ENCODE peak calls at places on chromosomes 6 and 20, in eight cellular contexts. G is suprapubic skin, F is AG09319, N is lower lobe of right lung, K is WTC11, Y is pancreas, R is astrocyte of the cerebellum, V is fibroblast of the aortic adventitia. Z is an unnamed sample.

GRCh38 chr6:26056583-26057350 is 30.5 kb upstream of the HFE start:
- DNase-seq in N (no peak), V (no peak), K (no peak), F (no peak), R (no peak), Y (no peak), G (peak; percentile 65), Z (no peak)

GRCh38 chr6:57255451-57256181 is 33.5 kb upstream of the RAB23 start:
- DNase-seq in Y (no peak), G (no peak), N (no peak), K (no peak), V (no peak), R (no peak), F (no peak), Z (no peak)

GRCh38 chr6:160534050-160534696 is 129.9 kb downstream of the LPA start:
- DNase-seq in R (peak; percentile 26), G (peak; percentile 69), N (peak; percentile 47), Y (peak; percentile 60), F (peak; percentile 14), K (peak; percentile 83), V (peak; percentile 53), Z (no peak)

GRCh38 chr6:154343473-154344308 is 12.9 kb downstream of the IPCEF1 start:
- DNase-seq in Y (peak; percentile 77), G (peak; percentile 74), R (peak; percentile 38), V (peak; percentile 36), K (peak; percentile 72), N (peak; percentile 76), F (no peak), Z (no peak)

GRCh38 chr20:1537731-1538058 is 19.8 kb downstream of the SIRPD start:
- DNase-seq in K (no peak), R (no peak), N (peak; percentile 79), F (no peak), Y (no peak), V (no peak), G (no peak), Z (no peak)

GRCh38 chr6:2795960-2796359 is 30.8 kb downstream of the WRNIP1 start:
- DNase-seq in R (no peak), K (no peak), G (no peak), F (no peak), N (no peak), Y (no peak), V (no peak), Z (no peak)

GRCh38 chr20:33733654-33734576 is 2.1 kb downstream of the ZNF341 start:
- DNase-seq in V (peak; percentile 81), G (no peak), Y (peak; percentile 35), N (no peak), K (peak; percentile 19), R (no peak), F (peak; percentile 44), Z (no peak)

GRCh38 chr6:30238178-30238795 is 25.1 kb upstream of the TRIM26 start:
- DNase-seq in F (no peak), K (peak; percentile 27), V (peak; percentile 40), N (no peak), Y (no peak), G (no peak), R (no peak), Z (no peak)

GRCh38 chr6:6781172-6781876 is 192.8 kb downstream of the LY86 start:
- DNase-seq in F (no peak), V (peak; percentile 74), R (peak; percentile 76), K (no peak), G (no peak), N (no peak), Y (peak; percentile 33), Z (no peak)

GRCh38 chr20:5844063-5844681 is 94.0 kb downstream of the SHLD1 start:
- DNase-seq in K (no peak), Y (no peak), N (no peak), R (no peak), G (no peak), F (no peak), V (no peak), Z (no peak)

GRCh38 chr6:121506761-121507754 is 71.6 kb downstream of the GJA1 start:
- DNase-seq in Y (no peak), R (no peak), V (peak; percentile 89), N (no peak), G (no peak), F (peak; percentile 47), K (no peak), Z (no peak)

GRCh38 chr20:8215516-8215915 is 83.5 kb downstream of the PLCB1 start:
- DNase-seq in K (no peak), Y (no peak), V (peak; percentile 54), F (no peak), N (no peak), G (no peak), R (peak; percentile 69), Z (no peak)

GRCh38 chr6:14549319-14549770 is 431.8 kb downstream of the CD83 start:
- DNase-seq in R (no peak), K (no peak), N (no peak), G (no peak), F (no peak), V (no peak), Y (no peak), Z (no peak)

GRCh38 chr6:85676086-85676729 is 33.5 kb upstream of the SYNCRIP start:
- DNase-seq in K (no peak), N (no peak), F (no peak), R (no peak), Y (no peak), V (peak; percentile 56), G (no peak), Z (no peak)

GRCh38 chr6:112330071-112330876 is 16.9 kb upstream of the RFPL4B start:
- DNase-seq in K (no peak), V (peak; percentile 59), G (no peak), F (no peak), Y (no peak), R (no peak), N (no peak), Z (no peak)

GRCh38 chr6:10904015-10904414 is 17.2 kb downstream of the SYCP2L start:
- DNase-seq in G (no peak), V (no peak), R (no peak), F (no peak), K (no peak), Y (no peak), N (no peak), Z (no peak)
- TF ChIP-seq CTCF in G (no peak), V (no peak), R (no peak), F (no peak), K (no peak), Y (no peak), N (no peak), Z (no peak)

DNA sequence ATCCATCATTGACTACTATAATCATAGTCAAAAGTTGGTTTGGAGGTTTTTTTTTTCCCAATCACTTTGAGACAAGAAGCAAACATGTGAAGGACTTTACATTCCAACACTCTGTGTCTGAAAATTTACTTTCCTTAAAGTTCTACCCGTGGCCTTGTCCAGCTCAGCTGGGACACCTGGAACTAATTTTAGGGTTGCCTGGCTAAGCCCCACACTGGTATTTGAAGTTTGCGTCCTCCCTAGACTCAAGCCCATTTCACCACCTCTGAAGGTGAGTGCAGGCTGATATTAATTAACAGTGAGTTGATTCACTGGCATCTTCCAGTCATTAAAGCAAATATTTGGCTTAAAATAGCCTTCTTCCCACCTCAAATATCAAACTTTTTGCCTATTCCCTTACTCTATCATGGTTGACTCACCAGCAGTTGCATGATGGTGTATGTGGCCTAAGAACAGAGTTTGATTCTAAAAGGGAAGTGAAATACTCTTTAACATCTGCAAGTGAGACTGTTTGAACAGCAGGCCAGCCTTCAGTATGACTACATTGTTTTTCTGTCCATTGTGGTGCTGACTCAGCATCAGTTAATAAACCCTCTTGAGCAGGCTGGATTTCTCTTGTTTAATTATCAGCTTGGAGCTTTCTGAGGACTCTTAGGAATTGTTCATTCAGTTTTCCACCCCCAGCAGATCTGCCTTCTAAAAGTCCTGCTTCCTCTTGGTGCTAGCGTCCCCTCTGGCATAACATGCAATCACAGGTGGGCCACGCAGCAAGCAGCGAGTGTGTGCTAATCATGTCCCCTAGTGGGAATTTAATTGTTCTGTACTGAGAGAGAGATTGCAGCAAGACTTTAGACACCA is 1.8 kb upstream of the PRDM1 start:
- DNase-seq in R (peak; percentile 71), G (no peak), F (peak; percentile 78), K (peak; percentile 74), V (peak; percentile 83), Y (no peak), N (no peak), Z (no peak)
- TF ChIP-seq CTCF in R (peak; percentile 90), G (peak; percentile 46), F (peak; percentile 86), K (peak; percentile 61), V (peak; percentile 84), Y (no peak), N (peak; percentile 43), Z (peak; percentile 57)

GRCh38 chr6:33966536-33966935 is 162.7 kb upstream of the MLN start:
- DNase-seq in F (no peak), K (no peak), Y (no peak), V (no peak), R (no peak), G (peak; percentile 8), N (no peak), Z (peak; percentile 26)

GRCh38 chr6:33971580-33971979 is 167.8 kb upstream of the MLN start:
- DNase-seq in K (no peak), N (no peak), R (no peak), Y (no peak), V (no peak), G (no peak), F (no peak), Z (no peak)

GRCh38 chr6:33965766-33966165 is 162.0 kb upstream of the MLN start:
- DNase-seq in Y (no peak), K (no peak), N (no peak), G (peak; percentile 5), F (no peak), R (no peak), V (no peak), Z (no peak)

GRCh38 chr6:33967266-33967767 is 163.5 kb upstream of the MLN start:
- DNase-seq in G (peak; percentile 29), F (no peak), R (no peak), V (no peak), N (no peak), Y (no peak), K (no peak), Z (peak; percentile 40)

GRCh38 chr6:33967966-33968724 is 164.3 kb upstream of the MLN start:
- DNase-seq in R (no peak), K (peak; percentile 62), V (no peak), Y (no peak), N (no peak), F (no peak), G (peak; percentile 0), Z (peak; percentile 2)
- TF ChIP-seq CTCF in R (peak; percentile 29), K (no peak), V (peak; percentile 21), Y (no peak), N (no peak), F (no peak), G (no peak), Z (peak; percentile 50)

DNA sequence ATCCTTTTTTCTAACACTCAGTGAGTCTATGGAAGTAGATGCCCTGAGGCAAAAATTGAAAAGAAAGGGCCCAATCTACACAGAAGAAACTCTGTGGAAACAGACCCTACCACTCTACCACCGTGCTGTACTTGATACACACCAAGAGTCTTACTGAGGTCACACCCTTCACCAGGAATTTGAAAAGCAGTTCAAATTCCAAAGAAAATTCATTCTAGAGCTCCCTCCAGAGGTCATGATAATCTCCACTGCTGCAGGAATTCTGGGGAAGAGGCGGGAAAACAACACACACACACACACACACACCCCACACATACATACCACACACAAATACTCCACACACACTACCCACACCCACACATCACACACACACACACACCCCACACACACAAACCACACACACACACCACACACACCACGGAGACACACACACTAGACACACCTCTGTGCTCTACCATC is 336.8 kb downstream of the HDGFL1 start:
- DNase-seq in V (peak; percentile 71), R (no peak), F (no peak), K (no peak), G (no peak), N (no peak), Y (no peak), Z (no peak)
- TF ChIP-seq CTCF in V (peak; percentile 65), R (no peak), F (peak; percentile 21), K (no peak), G (no peak), N (peak; percentile 20), Y (no peak), Z (peak; percentile 71)

GRCh38 chr20:35277531-35278395 is at the start of gene MMP24OS:
- DNase-seq in Y (peak; percentile 89), R (peak; percentile 34), N (peak; percentile 95), F (peak; percentile 49), V (peak; percentile 74), K (peak; percentile 92), G (peak; percentile 94), Z (no peak)
- TF ChIP-seq CTCF in Y (no peak), R (no peak), N (peak; percentile 30), F (peak; percentile 42), V (peak; percentile 33), K (no peak), G (no peak), Z (peak; percentile 70)

Z was measured in chondrocyte.